ENCODE peak calls at places on chromosomes 16 and 17, in nine cellular contexts. One of them, this sample, is unnamed. For H3K4me1, the result is how much of the 10 kb centered on the place peaks cover.

GRCh38 chr17:61619953-61620352 is 28.9 kb upstream of the NACA2 start:
- DNase-seq in heart right ventricle: no peak
- DNase-seq in Caco-2: no peak
- DNase-seq in transverse colon: no peak
- DNase-seq in left ventricle myocardium inferior: no peak
- DNase-seq in uterus: no peak
- DNase-seq in mucosa of descending colon: no peak
- DNase-seq in endothelial cell of umbilical vein: no peak
- DNase-seq in spleen: no peak
- DNase-seq in this sample: no peak

GRCh38 chr16:50323335-50324011 is 45.3 kb downstream of the BRD7 start:
- DNase-seq in uterus: peak
- DNase-seq in heart right ventricle: no peak
- DNase-seq in spleen: peak
- DNase-seq in mucosa of descending colon: no peak
- DNase-seq in Caco-2: no peak
- DNase-seq in transverse colon: no peak
- DNase-seq in endothelial cell of umbilical vein: peak
- DNase-seq in left ventricle myocardium inferior: no peak
- DNase-seq in this sample: no peak

GRCh38 chr17:60557805-60558204 is 31.8 kb upstream of the APPBP2 start:
- DNase-seq in endothelial cell of umbilical vein: no peak
- DNase-seq in uterus: no peak
- DNase-seq in left ventricle myocardium inferior: no peak
- DNase-seq in Caco-2: no peak
- DNase-seq in transverse colon: no peak
- DNase-seq in spleen: no peak
- DNase-seq in heart right ventricle: no peak
- DNase-seq in mucosa of descending colon: no peak
- DNase-seq in this sample: no peak

GRCh38 chr16:11232852-11233726 is 22.9 kb downstream of the SOCS1 start:
- DNase-seq in mucosa of descending colon: peak
- DNase-seq in Caco-2: no peak
- DNase-seq in spleen: peak
- DNase-seq in endothelial cell of umbilical vein: no peak
- DNase-seq in left ventricle myocardium inferior: no peak
- DNase-seq in transverse colon: peak
- DNase-seq in uterus: no peak
- DNase-seq in heart right ventricle: peak
- DNase-seq in this sample: peak

GRCh38 chr17:50035421-50035879 is 20.5 kb upstream of the ITGA3 start:
- DNase-seq in uterus: no peak
- DNase-seq in Caco-2: no peak
- DNase-seq in transverse colon: no peak
- DNase-seq in spleen: no peak
- DNase-seq in left ventricle myocardium inferior: no peak
- DNase-seq in endothelial cell of umbilical vein: no peak
- DNase-seq in heart right ventricle: no peak
- DNase-seq in mucosa of descending colon: peak
- DNase-seq in this sample: no peak

GRCh38 chr16:56965149-56965938 is 3.6 kb downstream of the CETP start:
- DNase-seq in heart right ventricle: no peak
- DNase-seq in left ventricle myocardium inferior: no peak
- DNase-seq in spleen: no peak
- DNase-seq in Caco-2: no peak
- DNase-seq in transverse colon: no peak
- DNase-seq in uterus: no peak
- DNase-seq in endothelial cell of umbilical vein: no peak
- DNase-seq in mucosa of descending colon: no peak
- DNase-seq in this sample: no peak

GRCh38 chr17:12665263-12666210 is at the start of gene MYOCD:
- DNase-seq in uterus: peak
- DNase-seq in transverse colon: peak
- DNase-seq in heart right ventricle: peak
- DNase-seq in left ventricle myocardium inferior: peak
- DNase-seq in spleen: no peak
- DNase-seq in endothelial cell of umbilical vein: no peak
- DNase-seq in Caco-2: no peak
- DNase-seq in mucosa of descending colon: no peak
- DNase-seq in this sample: peak

GRCh38 chr17:40366861-40367518 is 2.5 kb upstream of the GJD3 start:
- DNase-seq in endothelial cell of umbilical vein: no peak
- DNase-seq in left ventricle myocardium inferior: no peak
- DNase-seq in mucosa of descending colon: no peak
- DNase-seq in uterus: no peak
- DNase-seq in Caco-2: no peak
- DNase-seq in heart right ventricle: no peak
- DNase-seq in spleen: peak
- DNase-seq in transverse colon: no peak
- DNase-seq in this sample: peak

GRCh38 chr17:27216836-27217235 is 77.1 kb upstream of the WSB1 start:
- DNase-seq in heart right ventricle: no peak
- DNase-seq in Caco-2: no peak
- DNase-seq in endothelial cell of umbilical vein: no peak
- DNase-seq in uterus: no peak
- DNase-seq in left ventricle myocardium inferior: no peak
- DNase-seq in transverse colon: no peak
- DNase-seq in spleen: no peak
- DNase-seq in mucosa of descending colon: no peak
- DNase-seq in this sample: no peak

GRCh38 chr16:4594433-4595410 is 20.0 kb downstream of the UBALD1 start:
- DNase-seq in left ventricle myocardium inferior: no peak
- DNase-seq in mucosa of descending colon: no peak
- DNase-seq in heart right ventricle: no peak
- DNase-seq in transverse colon: no peak
- DNase-seq in Caco-2: no peak
- DNase-seq in spleen: no peak
- DNase-seq in uterus: no peak
- DNase-seq in endothelial cell of umbilical vein: no peak
- DNase-seq in this sample: no peak

GRCh38 chr17:27621557-27621956 is 9.4 kb upstream of the LGALS9 start:
- DNase-seq in uterus: no peak
- DNase-seq in endothelial cell of umbilical vein: no peak
- DNase-seq in transverse colon: no peak
- DNase-seq in Caco-2: no peak
- DNase-seq in mucosa of descending colon: peak
- DNase-seq in heart right ventricle: no peak
- DNase-seq in left ventricle myocardium inferior: no peak
- DNase-seq in spleen: no peak
- DNase-seq in this sample: no peak

GRCh38 chr16:6081320-6081976 is 983.9 kb upstream of the EEF2KMT start:
- DNase-seq in transverse colon: peak
- DNase-seq in uterus: no peak
- DNase-seq in spleen: no peak
- DNase-seq in mucosa of descending colon: no peak
- DNase-seq in heart right ventricle: peak
- DNase-seq in Caco-2: no peak
- DNase-seq in left ventricle myocardium inferior: no peak
- DNase-seq in endothelial cell of umbilical vein: no peak
- DNase-seq in this sample: no peak

GRCh38 chr16:86449377-86450095 is 60.8 kb upstream of the FOXF1 start:
- DNase-seq in left ventricle myocardium inferior: no peak
- DNase-seq in transverse colon: no peak
- DNase-seq in spleen: peak
- DNase-seq in uterus: no peak
- DNase-seq in mucosa of descending colon: no peak
- DNase-seq in endothelial cell of umbilical vein: no peak
- DNase-seq in Caco-2: no peak
- DNase-seq in heart right ventricle: no peak
- DNase-seq in this sample: no peak

GRCh38 chr17:10702574-10702973 is 5.2 kb downstream of the ADPRM start:
- DNase-seq in uterus: no peak
- DNase-seq in heart right ventricle: no peak
- DNase-seq in left ventricle myocardium inferior: no peak
- DNase-seq in mucosa of descending colon: no peak
- DNase-seq in Caco-2: no peak
- DNase-seq in transverse colon: no peak
- DNase-seq in spleen: no peak
- DNase-seq in endothelial cell of umbilical vein: peak
- DNase-seq in this sample: no peak

DNA sequence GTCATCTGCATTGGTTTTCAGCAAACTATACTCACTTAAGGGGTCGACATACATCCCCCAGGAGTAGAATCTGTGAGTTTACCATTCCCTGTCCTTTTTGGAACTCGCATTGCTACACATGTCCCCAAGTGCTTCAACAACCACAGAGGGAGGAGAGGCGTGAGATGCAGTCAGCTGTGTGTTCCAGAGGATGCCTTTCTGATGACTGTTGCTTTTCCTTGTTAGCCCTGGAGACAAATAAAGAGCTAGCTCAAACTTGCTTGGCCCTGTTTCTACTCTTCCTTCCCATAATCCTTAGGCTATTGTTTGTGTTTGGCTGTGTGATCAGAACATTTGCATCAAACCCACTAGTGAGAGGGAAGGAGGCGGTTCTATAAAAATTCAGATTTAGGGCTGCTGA is 264.0 kb downstream of the ENGASE start:
- DNase-seq in left ventricle myocardium inferior: no peak
- DNase-seq in uterus: no peak
- DNase-seq in mucosa of descending colon: no peak
- DNase-seq in endothelial cell of umbilical vein: no peak
- DNase-seq in spleen: no peak
- DNase-seq in transverse colon: no peak
- DNase-seq in Caco-2: no peak
- DNase-seq in heart right ventricle: no peak
- DNase-seq in this sample: no peak
- H3K4me3 ChIP-seq in left ventricle myocardium inferior: no peak
- H3K4me3 ChIP-seq in uterus: no peak
- H3K4me3 ChIP-seq in mucosa of descending colon: no peak
- H3K4me3 ChIP-seq in endothelial cell of umbilical vein: no peak
- H3K4me3 ChIP-seq in spleen: no peak
- H3K4me3 ChIP-seq in transverse colon: no peak
- H3K4me3 ChIP-seq in Caco-2: no peak
- H3K4me3 ChIP-seq in heart right ventricle: no peak
- H3K4me3 ChIP-seq in this sample: no peak

GRCh38 chr16:3007059-3007956 is 5.4 kb upstream of the CLDN9 start:
- DNase-seq in heart right ventricle: no peak
- DNase-seq in left ventricle myocardium inferior: no peak
- DNase-seq in mucosa of descending colon: peak
- DNase-seq in endothelial cell of umbilical vein: no peak
- DNase-seq in uterus: no peak
- DNase-seq in spleen: no peak
- DNase-seq in Caco-2: peak
- DNase-seq in transverse colon: peak
- DNase-seq in this sample: no peak

GRCh38 chr16:3004319-3004718 is 8.4 kb upstream of the CLDN9 start:
- DNase-seq in heart right ventricle: no peak
- DNase-seq in transverse colon: no peak
- DNase-seq in mucosa of descending colon: no peak
- DNase-seq in Caco-2: no peak
- DNase-seq in left ventricle myocardium inferior: no peak
- DNase-seq in endothelial cell of umbilical vein: no peak
- DNase-seq in spleen: no peak
- DNase-seq in uterus: no peak
- DNase-seq in this sample: no peak

GRCh38 chr16:3007957-3008748 is 4.6 kb upstream of the CLDN9 start:
- DNase-seq in uterus: no peak
- DNase-seq in heart right ventricle: no peak
- DNase-seq in left ventricle myocardium inferior: peak
- DNase-seq in transverse colon: no peak
- DNase-seq in Caco-2: peak
- DNase-seq in mucosa of descending colon: no peak
- DNase-seq in endothelial cell of umbilical vein: no peak
- DNase-seq in spleen: peak
- DNase-seq in this sample: peak

GRCh38 chr16:3003582-3004270 is 9.0 kb upstream of the CLDN9 start:
- DNase-seq in spleen: peak
- DNase-seq in uterus: peak
- DNase-seq in left ventricle myocardium inferior: peak
- DNase-seq in endothelial cell of umbilical vein: peak
- DNase-seq in heart right ventricle: peak
- DNase-seq in transverse colon: peak
- DNase-seq in Caco-2: peak
- DNase-seq in mucosa of descending colon: peak
- DNase-seq in this sample: peak

DNA sequence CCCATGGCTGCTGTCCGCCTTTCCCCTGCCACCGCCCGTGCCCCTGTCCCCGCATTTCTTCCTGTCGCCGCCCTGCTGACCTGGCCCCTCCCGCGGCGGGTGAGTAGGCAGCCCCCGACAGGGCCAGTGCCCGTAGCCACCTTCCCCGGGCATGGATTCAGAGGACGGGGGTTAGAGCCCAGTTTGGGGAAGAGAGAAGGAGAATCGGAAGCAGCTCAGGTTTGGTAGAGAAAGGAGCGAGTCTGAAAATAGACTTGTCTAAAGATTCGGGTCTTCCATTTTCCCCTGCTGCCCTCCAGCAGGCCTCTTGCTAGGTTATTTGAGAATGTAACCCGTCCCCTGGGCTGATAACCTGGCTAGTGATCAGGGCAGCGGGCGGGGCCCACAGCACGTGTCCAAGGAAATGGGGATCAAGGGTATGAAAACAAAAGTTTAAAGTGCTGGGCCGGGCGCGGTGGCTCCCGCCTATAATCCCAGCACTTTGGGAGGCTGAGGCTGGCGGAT is 7.9 kb upstream of the CLDN9 start:
- DNase-seq in heart right ventricle: no peak
- DNase-seq in endothelial cell of umbilical vein: no peak
- DNase-seq in spleen: peak
- DNase-seq in mucosa of descending colon: peak
- DNase-seq in Caco-2: peak
- DNase-seq in transverse colon: peak
- DNase-seq in left ventricle myocardium inferior: no peak
- DNase-seq in uterus: no peak
- DNase-seq in this sample: peak
- H3K4me1 ChIP-seq in heart right ventricle: under half
- H3K4me1 ChIP-seq in endothelial cell of umbilical vein: under half
- H3K4me1 ChIP-seq in spleen: half or more
- H3K4me1 ChIP-seq in mucosa of descending colon: under half
- H3K4me1 ChIP-seq in Caco-2: under half
- H3K4me1 ChIP-seq in transverse colon: under half
- H3K4me1 ChIP-seq in left ventricle myocardium inferior: under half
- H3K4me1 ChIP-seq in uterus: under half
- H3K4me1 ChIP-seq in this sample: under half

DNA sequence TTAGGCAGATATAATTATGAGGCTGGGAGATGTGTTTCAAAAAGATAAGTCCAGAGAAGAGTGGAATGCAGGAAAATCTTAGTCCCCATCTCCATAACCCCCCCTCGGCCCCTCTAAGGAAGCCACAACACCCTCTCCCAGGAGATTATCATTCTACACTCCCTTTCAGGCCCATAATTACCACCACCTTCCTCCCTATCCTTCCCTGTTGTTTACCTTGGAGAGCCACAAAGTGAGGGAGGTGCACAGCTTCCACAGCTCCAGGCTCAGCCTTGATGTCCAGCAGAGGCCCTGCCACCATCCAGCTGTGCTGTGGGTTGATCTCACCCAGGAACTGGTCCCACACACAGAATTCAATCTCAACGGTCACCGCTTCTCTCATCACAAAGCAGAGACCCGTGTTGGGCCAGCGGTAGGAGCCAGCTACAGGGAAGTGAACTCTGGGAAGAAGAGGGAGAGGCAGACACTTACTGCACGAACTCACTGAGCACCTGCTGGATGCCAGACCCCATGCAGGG is 44.0 kb downstream of the MIS12 start:
- DNase-seq in endothelial cell of umbilical vein: no peak
- DNase-seq in left ventricle myocardium inferior: no peak
- DNase-seq in mucosa of descending colon: no peak
- DNase-seq in Caco-2: no peak
- DNase-seq in transverse colon: no peak
- DNase-seq in uterus: no peak
- DNase-seq in spleen: no peak
- DNase-seq in heart right ventricle: no peak
- DNase-seq in this sample: peak
- H3K4me3 ChIP-seq in endothelial cell of umbilical vein: no peak
- H3K4me3 ChIP-seq in left ventricle myocardium inferior: no peak
- H3K4me3 ChIP-seq in mucosa of descending colon: no peak
- H3K4me3 ChIP-seq in Caco-2: no peak
- H3K4me3 ChIP-seq in transverse colon: no peak
- H3K4me3 ChIP-seq in uterus: no peak
- H3K4me3 ChIP-seq in spleen: no peak
- H3K4me3 ChIP-seq in heart right ventricle: no peak
- H3K4me3 ChIP-seq in this sample: no peak

GRCh38 chr17:38447502-38448095 is 19.3 kb downstream of the ARHGAP23 start:
- DNase-seq in uterus: no peak
- DNase-seq in mucosa of descending colon: no peak
- DNase-seq in endothelial cell of umbilical vein: peak
- DNase-seq in heart right ventricle: no peak
- DNase-seq in spleen: no peak
- DNase-seq in Caco-2: no peak
- DNase-seq in left ventricle myocardium inferior: no peak
- DNase-seq in transverse colon: no peak
- DNase-seq in this sample: no peak
- H3K4me1 ChIP-seq in uterus: under half
- H3K4me1 ChIP-seq in mucosa of descending colon: under half
- H3K4me1 ChIP-seq in endothelial cell of umbilical vein: half or more
- H3K4me1 ChIP-seq in heart right ventricle: half or more
- H3K4me1 ChIP-seq in spleen: half or more
- H3K4me1 ChIP-seq in Caco-2: half or more
- H3K4me1 ChIP-seq in left ventricle myocardium inferior: half or more
- H3K4me1 ChIP-seq in transverse colon: under half
- H3K4me1 ChIP-seq in this sample: under half